ENCODE peak calls at places on chromosome 15, in five cellular contexts. O, C, Y, Q and E are unnamed samples.

GRCh38 chr15:99983171-99983891 is 250.1 kb upstream of the LYSMD4 start:
- DNase-seq in C (no peak), O (no peak), Y (no peak), Q (no peak), E (no peak)

GRCh38 chr15:100926258-100926657 is 7.1 kb downstream of the LRRK1 start:
- DNase-seq in O (no peak), C (no peak), Y (peak; percentile 70), Q (no peak), E (no peak)

GRCh38 chr15:68339481-68339880 is 61.9 kb downstream of the FEM1B start:
- DNase-seq in Q (no peak), Y (no peak), O (no peak), C (no peak), E (no peak)

GRCh38 chr15:60585743-60586708 is 107.1 kb upstream of the ICE2 start:
- DNase-seq in Y (peak; percentile 85), C (no peak), O (no peak), Q (no peak), E (no peak)

GRCh38 chr15:77187751-77188464 is 117.0 kb upstream of the TSPAN3 start:
- DNase-seq in Y (peak; percentile 69), O (no peak), Q (no peak), C (no peak), E (no peak)

GRCh38 chr15:101027273-101027901 is 108.2 kb downstream of the LRRK1 start:
- DNase-seq in Y (no peak), C (no peak), Q (peak; percentile 61), O (no peak), E (peak; percentile 7)

GRCh38 chr15:67977690-67978089 is 76.4 kb upstream of the PIAS1 start:
- DNase-seq in O (no peak), Q (no peak), Y (no peak), C (no peak), E (no peak)

GRCh38 chr15:29182590-29182989 is 87.0 kb downstream of the NSMCE3 start:
- DNase-seq in C (no peak), Y (no peak), O (no peak), Q (no peak), E (no peak)

GRCh38 chr15:59723686-59724336 is 34.7 kb upstream of the BNIP2 start:
- DNase-seq in C (no peak), Y (no peak), Q (no peak), O (no peak), E (no peak)

GRCh38 chr15:53787349-53787748 is 27.9 kb upstream of the WDR72 start:
- DNase-seq in Y (no peak), Q (no peak), O (no peak), C (no peak), E (no peak)

GRCh38 chr15:83991163-83991562 is 244.4 kb upstream of the GOLGA6L4 start:
- DNase-seq in Q (no peak), C (no peak), Y (no peak), O (no peak), E (no peak)

GRCh38 chr15:99365232-99365631 is 114.0 kb downstream of the LRRC28 start:
- DNase-seq in Q (no peak), Y (peak; percentile 82), O (no peak), C (no peak), E (no peak)

GRCh38 chr15:71975816-71976150 is 142.2 kb downstream of the MYO9A start:
- DNase-seq in Y (no peak), O (peak; percentile 18), Q (no peak), C (no peak), E (no peak)

GRCh38 chr15:71970435-71970834 is 147.5 kb downstream of the MYO9A start:
- DNase-seq in Y (no peak), Q (no peak), O (no peak), C (no peak), E (no peak)

GRCh38 chr15:71974211-71974610 is 143.7 kb downstream of the MYO9A start:
- DNase-seq in Q (no peak), Y (no peak), C (no peak), O (no peak), E (no peak)

GRCh38 chr15:71973366-71973765 is 144.6 kb downstream of the MYO9A start:
- DNase-seq in Q (no peak), Y (no peak), O (no peak), C (no peak), E (no peak)

DNA sequence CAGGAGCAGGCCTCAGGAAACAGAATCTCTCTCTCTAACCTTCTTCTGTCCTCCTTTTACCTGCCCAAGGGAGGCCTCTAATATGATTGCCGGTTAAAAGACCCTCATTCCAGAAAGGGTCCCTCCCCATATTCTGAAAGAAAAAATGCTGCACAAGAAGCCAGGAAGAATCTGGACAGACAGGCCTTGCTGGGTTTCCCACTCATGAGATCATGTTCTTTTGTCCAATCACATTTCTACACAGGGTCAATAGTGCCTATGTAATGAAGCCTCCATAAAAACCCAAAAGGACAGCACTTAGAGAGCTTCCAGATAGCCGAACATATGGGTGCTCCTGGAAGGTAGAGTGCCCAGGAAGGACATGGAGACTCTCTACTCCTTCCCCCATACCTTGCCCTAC is 146.0 kb downstream of the MYO9A start:
- DNase-seq in O (no peak), Y (no peak), Q (no peak), C (no peak), E (no peak)
- TF ChIP-seq CTCF in O (no peak), Y (no peak), Q (no peak), C (no peak), E (no peak)

GRCh38 chr15:85793641-85794597 is 806 bp downstream of the KLHL25 start:
- DNase-seq in O (peak; percentile 88), Q (no peak), C (peak; percentile 67), Y (peak; percentile 41), E (peak; percentile 41)

GRCh38 chr15:85792872-85793621 is 1.7 kb downstream of the KLHL25 start:
- DNase-seq in Q (no peak), O (no peak), C (no peak), Y (peak; percentile 14), E (no peak)

GRCh38 chr15:85795669-85796305 is 1.1 kb upstream of the KLHL25 start:
- DNase-seq in O (no peak), C (no peak), Y (no peak), Q (no peak), E (no peak)

GRCh38 chr15:85795320-85795668 is 569 bp upstream of the KLHL25 start:
- DNase-seq in Q (no peak), Y (no peak), O (no peak), C (no peak), E (no peak)

DNA sequence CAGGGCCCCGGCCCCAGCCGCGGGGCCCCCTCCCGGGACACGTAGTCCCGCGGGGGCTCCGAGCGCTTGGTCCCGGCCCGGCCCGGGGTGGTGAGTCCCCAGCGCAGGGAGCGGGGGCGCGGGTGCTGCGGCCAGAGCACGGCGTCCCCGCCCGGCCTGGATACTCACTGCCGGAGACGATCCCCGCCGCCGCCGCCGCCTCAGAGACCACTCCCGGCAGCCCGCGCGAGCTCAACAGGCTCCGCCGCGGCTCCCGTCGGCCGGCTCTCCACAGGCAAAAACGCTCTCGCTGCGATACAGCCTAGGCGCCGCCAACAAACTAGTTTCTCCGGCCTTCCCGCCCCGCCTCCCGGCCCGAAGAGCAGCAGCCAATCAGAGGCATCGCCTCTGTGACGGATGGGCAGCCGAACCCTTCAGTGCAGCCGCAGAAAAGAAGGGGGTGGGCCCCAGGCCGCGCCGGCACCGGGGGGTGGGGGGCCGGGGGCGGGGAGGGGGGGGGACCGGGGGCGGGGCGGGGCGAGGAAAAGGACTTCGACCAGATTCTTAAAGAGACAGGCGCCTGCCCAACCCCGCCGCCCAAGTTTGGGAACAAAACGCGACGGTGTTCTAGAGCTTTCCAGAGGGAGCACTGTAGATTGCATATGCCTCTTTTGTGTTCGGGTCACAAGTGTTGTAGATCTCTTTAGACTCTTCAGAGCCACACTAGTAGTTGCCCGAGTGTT is at the start of gene KLHL25:
- DNase-seq in O (peak; percentile 97), Q (peak; percentile 98), Y (peak; percentile 95), C (peak; percentile 96), E (peak; percentile 84)
- TF ChIP-seq CTCF in O (no peak), Q (no peak), Y (no peak), C (no peak), E (no peak)

DNA sequence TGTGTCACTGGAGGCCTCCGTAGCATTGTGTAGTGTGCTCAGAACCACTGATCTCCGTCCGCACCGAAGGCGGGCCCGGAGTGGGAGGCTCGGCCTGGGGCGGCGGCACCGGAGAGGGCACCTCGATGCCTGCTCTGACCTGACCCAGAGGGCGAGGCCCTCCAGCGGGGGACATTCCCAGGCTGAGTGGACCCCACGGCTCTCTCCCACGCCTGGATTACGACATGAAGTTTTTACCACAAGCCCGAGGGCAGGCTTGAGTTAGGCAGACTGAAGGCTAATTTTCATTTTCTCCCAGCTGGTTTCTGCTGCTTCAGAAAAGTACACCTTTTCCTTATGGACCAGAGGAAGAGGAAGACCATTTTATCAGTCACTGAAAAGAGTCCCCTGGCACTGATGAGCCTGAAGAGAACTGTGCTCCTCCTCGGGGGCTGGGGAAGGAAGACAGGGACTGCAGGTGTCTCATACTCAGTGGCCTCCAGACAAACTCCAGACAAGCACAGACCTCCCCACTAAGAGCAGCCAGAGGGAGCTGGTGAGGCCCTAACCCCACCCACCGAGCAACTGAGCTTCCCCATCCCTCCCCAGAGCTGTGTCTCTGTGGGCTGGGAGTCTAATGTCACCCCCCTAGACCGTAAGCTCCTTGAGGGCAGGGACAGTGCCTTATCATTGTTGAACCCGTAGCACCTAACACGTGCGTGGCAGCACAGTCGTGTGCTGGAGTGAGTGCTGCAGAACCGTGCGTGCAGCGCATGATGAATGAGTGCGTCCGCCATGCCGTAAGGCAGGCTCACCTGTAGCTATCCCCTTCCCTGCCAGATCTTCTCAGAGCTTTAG is 74.5 kb upstream of the BLM start:
- DNase-seq in O (no peak), Y (no peak), C (no peak), Q (peak; percentile 46), E (no peak)
- TF ChIP-seq CTCF in O (no peak), Y (peak; percentile 2), C (no peak), Q (no peak), E (no peak)

DNA sequence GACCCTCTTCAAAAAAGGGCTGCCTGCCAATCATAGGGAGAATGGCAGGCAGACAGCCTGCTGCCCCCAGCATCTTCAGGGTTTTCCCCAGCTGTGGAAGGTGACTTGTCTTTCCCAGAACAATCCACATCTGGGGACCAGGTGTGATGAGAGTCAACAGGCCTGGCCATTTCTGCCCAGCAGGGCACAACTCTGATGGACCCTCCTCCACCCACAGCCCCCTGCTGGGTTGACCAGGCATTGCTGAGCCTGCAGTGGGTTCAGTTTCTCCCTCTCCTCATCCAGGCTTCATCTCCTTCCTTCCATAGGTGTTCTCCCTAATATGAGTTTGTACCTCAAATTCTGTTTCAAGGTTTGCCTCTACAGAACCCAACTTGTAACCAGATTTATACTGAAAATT is 111.0 kb downstream of the MINAR1 start:
- DNase-seq in Y (no peak), O (no peak), C (no peak), Q (no peak), E (no peak)
- TF ChIP-seq CTCF in Y (no peak), O (no peak), C (no peak), Q (no peak), E (no peak)

DNA sequence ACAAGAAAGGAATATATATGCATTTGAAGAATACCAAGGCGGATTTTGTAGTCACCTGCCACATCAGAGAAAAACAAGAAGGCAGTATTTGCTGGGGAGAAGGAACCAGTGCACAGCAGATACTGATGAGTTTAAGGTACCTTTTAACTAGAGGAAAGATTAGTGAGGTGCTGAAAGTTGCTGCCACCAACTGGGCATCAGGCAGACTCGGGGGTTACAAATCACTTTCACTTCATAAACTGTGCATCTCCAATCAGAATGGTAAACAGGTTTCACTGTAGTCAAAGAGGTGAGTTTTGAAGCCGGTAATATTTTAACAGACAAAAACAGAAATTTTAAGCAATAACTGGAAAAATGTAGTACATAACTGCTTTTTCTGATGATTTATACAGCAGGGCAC is 4.1 kb downstream of the FBN1 start:
- DNase-seq in O (no peak), C (no peak), Q (no peak), Y (peak; percentile 63), E (no peak)
- TF ChIP-seq CTCF in O (no peak), C (no peak), Q (peak; percentile 26), Y (peak; percentile 32), E (no peak)